ENCODE peak calls at places on chromosomes 11 and 22, in four cellular contexts. R is epithelial cell of proximal tubule, Y is anterior cingulate cortex, O is AG04450. D is an unnamed sample.

GRCh38 chr11:124762077-124762623 is at the start of gene ESAM:
- DNase-seq in R (no peak), O (no peak), Y (no peak), D (no peak)

GRCh38 chr22:41543854-41544670 is at the start of gene POLR3H:
- DNase-seq in R (peak), O (peak), Y (peak), D (peak)

GRCh38 chr11:13168281-13168680 is 109.3 kb upstream of the BMAL1 start:
- DNase-seq in O (no peak), R (no peak), Y (no peak), D (no peak)

GRCh38 chr22:39236321-39237275 is 8.2 kb downstream of the PDGFB start:
- DNase-seq in O (no peak), R (no peak), Y (no peak), D (no peak)

GRCh38 chr11:74630043-74630442 is 37.7 kb downstream of the POLD3 start:
- DNase-seq in Y (no peak), R (no peak), O (no peak), D (no peak)

GRCh38 chr11:67347964-67348749 is 5.2 kb downstream of the POLD4 start:
- DNase-seq in O (no peak), Y (no peak), R (no peak), D (no peak)

GRCh38 chr11:90476442-90477007 is 253.7 kb upstream of the CHORDC1 start:
- DNase-seq in Y (no peak), O (no peak), R (peak), D (no peak)

GRCh38 chr11:57263351-57263750 is 26.3 kb upstream of the APLNR start:
- DNase-seq in O (no peak), Y (no peak), R (no peak), D (no peak)

GRCh38 chr11:6498121-6498520 is 1.0 kb downstream of the DNHD1 start:
- DNase-seq in R (no peak), O (no peak), Y (no peak), D (no peak)

GRCh38 chr22:30206964-30207363 is 39.6 kb downstream of the LIF start:
- DNase-seq in O (peak), Y (no peak), R (no peak), D (no peak)

GRCh38 chr22:43883012-43883661 is 8.7 kb downstream of the PNPLA5 start:
- DNase-seq in R (peak), O (no peak), Y (no peak), D (no peak)

GRCh38 chr11:71305041-71305440 is 52.7 kb upstream of the SHANK2 start:
- DNase-seq in Y (no peak), O (no peak), R (no peak), D (no peak)

GRCh38 chr22:24060375-24060788 is 49.3 kb downstream of the CABIN1 start:
- DNase-seq in Y (no peak), R (peak), O (peak), D (peak)

GRCh38 chr11:57131080-57131790 is 50.5 kb upstream of the LRRC55 start:
- DNase-seq in Y (no peak), R (no peak), O (no peak), D (no peak)

GRCh38 chr11:71062199-71062598 is 190.2 kb downstream of the SHANK2 start:
- DNase-seq in O (no peak), R (no peak), Y (no peak), D (no peak)

GRCh38 chr22:44882226-44882905 is 127.4 kb downstream of the PHF21B start:
- DNase-seq in O (no peak), R (no peak), Y (no peak), D (no peak)

GRCh38 chr11:107929611-107930200 is 1.5 kb downstream of the RAB39A start:
- DNase-seq in R (no peak), Y (no peak), O (no peak), D (no peak)

GRCh38 chr11:16969010-16970004 is 44.9 kb downstream of the PLEKHA7 start:
- DNase-seq in Y (no peak), R (no peak), O (no peak), D (no peak)

GRCh38 chr11:11456896-11457295 is 103.8 kb upstream of the CSNK2A3 start:
- DNase-seq in Y (no peak), R (no peak), O (no peak), D (no peak)

GRCh38 chr11:58578136-58578634 is 678 bp upstream of the ZFP91 start:
- DNase-seq in Y (peak), O (peak), R (peak), D (peak)

GRCh38 chr11:3674189-3674588 is 3.0 kb upstream of the CHRNA10 start:
- DNase-seq in Y (no peak), R (peak), O (peak), D (no peak)

GRCh38 chr11:58471892-58472291 is 29.9 kb upstream of the OR5B12 start:
- DNase-seq in O (no peak), R (no peak), Y (no peak), D (no peak)

GRCh38 chr11:124759268-124760204 is 2.6 kb downstream of the ESAM start:
- DNase-seq in R (no peak), O (no peak), Y (no peak), D (no peak)

GRCh38 chr11:57680552-57680874 is 12.6 kb downstream of the ZDHHC5 start:
- DNase-seq in O (no peak), Y (no peak), R (no peak), D (no peak)

GRCh38 chr11:843086-843704 is 543 bp downstream of the TSPAN4 start:
- DNase-seq in R (no peak), Y (no peak), O (no peak), D (no peak)

GRCh38 chr11:119339581-119340334 is 925 bp downstream of the C1QTNF5 start:
- DNase-seq in R (no peak), O (no peak), Y (peak), D (no peak)

GRCh38 chr11:125348704-125349635 is 147.1 kb downstream of the FEZ1 start:
- DNase-seq in O (no peak), Y (no peak), R (no peak), D (no peak)

GRCh38 chr22:19037282-19038163 is 84.7 kb downstream of the DGCR2 start:
- DNase-seq in Y (no peak), O (no peak), R (no peak), D (no peak)

GRCh38 chr11:70876685-70877084 is 375.7 kb downstream of the SHANK2 start:
- DNase-seq in Y (no peak), R (no peak), O (no peak), D (no peak)

GRCh38 chr22:38397189-38398097 is 57.6 kb downstream of the KCNJ4 start:
- DNase-seq in O (no peak), R (no peak), Y (no peak), D (no peak)

GRCh38 chr11:6156628-6157367 is 13.3 kb downstream of the OR52B2 start:
- DNase-seq in O (no peak), R (no peak), Y (no peak), D (no peak)

D was measured in brain pericyte.